ENCODE peak calls at places on chromosomes 7 and 10, in five cellular contexts. D, A, V, O and Z are unnamed samples.

GRCh38 chr10:9685596-9685995 is 1332.1 kb upstream of the CELF2 start:
- DNase-seq in D (no peak), A (no peak), V (no peak), O (no peak), Z (no peak)

GRCh38 chr7:100446040-100446439 is 9.7 kb upstream of the PPP1R35 start:
- DNase-seq in D (no peak), A (no peak), V (peak), O (peak), Z (no peak)

GRCh38 chr10:77496941-77497420 is 140.6 kb downstream of the KCNMA1 start:
- DNase-seq in D (no peak), A (no peak), V (no peak), O (peak), Z (no peak)

GRCh38 chr7:8436965-8437364 is 3.6 kb downstream of the NXPH1 start:
- DNase-seq in D (peak), A (peak), V (peak), O (no peak), Z (peak)

GRCh38 chr7:80563561-80564327 is 51.9 kb upstream of the GNAT3 start:
- DNase-seq in D (no peak), A (no peak), V (no peak), O (no peak), Z (no peak)

GRCh38 chr10:3655528-3655927 is 129.5 kb downstream of the KLF6 start:
- DNase-seq in D (no peak), A (no peak), V (no peak), O (no peak), Z (no peak)

GRCh38 chr7:102111758-102112119 is 174.9 kb upstream of the SH2B2 start:
- DNase-seq in D (no peak), A (no peak), V (no peak), O (no peak), Z (no peak)

GRCh38 chr10:58385784-58386112 is 538 bp downstream of the TFAM start:
- DNase-seq in D (peak), A (peak), V (peak), O (peak), Z (peak)

GRCh38 chr7:134290286-134290685 is 26.4 kb downstream of the SLC35B4 start:
- DNase-seq in D (no peak), A (no peak), V (no peak), O (peak), Z (no peak)

GRCh38 chr7:81079736-81080135 is 160.9 kb upstream of the SEMA3C start:
- DNase-seq in D (no peak), A (no peak), V (no peak), O (peak), Z (no peak)

GRCh38 chr7:96962221-96962620 is 43.1 kb upstream of the DLX6 start:
- DNase-seq in D (no peak), A (peak), V (no peak), O (no peak), Z (no peak)

GRCh38 chr10:63608511-63608910 is 87.3 kb downstream of the REEP3 start:
- DNase-seq in D (no peak), A (no peak), V (no peak), O (no peak), Z (no peak)

GRCh38 chr10:76080991-76081390 is 649.6 kb downstream of the LRMDA start:
- DNase-seq in D (no peak), A (no peak), V (no peak), O (peak), Z (no peak)

GRCh38 chr10:114179148-114179547 is at the start of gene TDRD1:
- DNase-seq in D (no peak), A (no peak), V (no peak), O (no peak), Z (peak)

GRCh38 chr10:11595395-11595692 is 16.1 kb downstream of the USP6NL start:
- DNase-seq in D (no peak), A (no peak), V (no peak), O (peak), Z (no peak)

GRCh38 chr7:106957766-106958165 is 86.7 kb upstream of the PRKAR2B start:
- DNase-seq in D (no peak), A (no peak), V (no peak), O (no peak), Z (no peak)

GRCh38 chr10:100182908-100183307 is 2.9 kb downstream of the ERLIN1 start:
- DNase-seq in D (no peak), A (no peak), V (no peak), O (no peak), Z (no peak)

GRCh38 chr7:7719235-7719634 is 828 bp upstream of the RPA3 start:
- DNase-seq in D (no peak), A (no peak), V (no peak), O (peak), Z (no peak)

GRCh38 chr7:90832726-90833125 is 236.6 kb downstream of the CDK14 start:
- DNase-seq in D (no peak), A (no peak), V (no peak), O (no peak), Z (no peak)

DNA sequence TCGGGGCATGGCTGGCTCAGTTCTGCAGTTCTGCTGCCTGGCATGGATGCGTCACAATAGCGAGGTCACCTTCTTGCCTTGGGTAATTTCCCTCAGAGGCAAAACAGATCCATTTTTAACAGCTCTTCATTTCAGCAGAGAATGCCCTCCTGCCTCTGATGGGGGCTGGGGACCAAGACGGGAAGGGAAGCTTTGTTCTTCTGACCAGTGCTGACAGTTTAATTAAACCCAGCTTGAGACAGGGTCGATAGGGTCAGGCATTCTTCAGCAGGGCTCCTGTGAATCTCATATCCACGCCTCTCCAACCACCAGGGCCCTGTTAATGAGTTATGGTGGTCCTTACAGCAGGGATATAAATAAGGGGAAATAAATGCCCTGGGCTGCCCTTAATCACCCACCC is 35.6 kb downstream of the SLIT1 start:
- DNase-seq in D (no peak), A (no peak), V (no peak), O (no peak), Z (no peak)
- H3K27ac ChIP-seq in D (no peak), A (no peak), V (no peak), O (no peak), Z (no peak)

GRCh38 chr10:44316187-44316921 is 68.5 kb downstream of the CXCL12 start:
- DNase-seq in D (no peak), A (no peak), V (no peak), O (no peak), Z (peak)
- H3K27ac ChIP-seq in D (no peak), A (no peak), V (no peak), O (no peak), Z (no peak)

DNA sequence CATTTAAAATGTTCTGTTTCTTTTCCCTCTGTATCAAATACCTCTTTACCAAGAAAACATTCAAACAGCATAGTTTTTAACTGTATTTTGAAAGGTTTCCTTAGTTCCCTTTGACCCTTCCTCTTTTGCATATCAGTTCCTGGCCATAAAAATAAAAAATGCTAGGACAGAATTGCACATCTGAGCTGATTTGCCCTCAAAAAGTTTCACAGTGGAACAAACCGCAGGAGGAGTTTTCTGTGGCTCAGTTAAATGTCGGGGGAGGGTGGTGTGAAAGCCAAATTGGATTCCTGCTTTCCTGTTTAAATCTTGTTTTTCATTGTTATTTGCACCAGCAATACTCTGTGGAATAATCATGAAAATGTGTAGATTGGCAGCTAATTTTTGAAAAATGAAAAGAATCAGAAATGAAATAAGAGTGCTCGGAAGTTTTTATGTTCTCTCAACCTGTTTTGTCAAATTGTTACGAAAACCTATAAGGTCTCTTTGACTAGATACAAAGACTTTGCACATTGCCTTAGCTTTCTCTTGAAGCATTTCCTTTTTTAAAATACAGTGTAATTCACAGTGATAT is 8.2 kb downstream of the IKZF1 start:
- DNase-seq in D (no peak), A (no peak), V (no peak), O (no peak), Z (no peak)
- H3K27ac ChIP-seq in D (no peak), A (no peak), V (peak), O (no peak), Z (no peak)

GRCh38 chr7:116213361-116214155 is 3.2 kb downstream of the TES start:
- DNase-seq in D (no peak), A (no peak), V (no peak), O (no peak), Z (no peak)
- H3K27ac ChIP-seq in D (peak), A (peak), V (peak), O (no peak), Z (no peak)

GRCh38 chr7:31080112-31080511 is 28.0 kb downstream of the ADCYAP1R1 start:
- DNase-seq in D (no peak), A (no peak), V (no peak), O (no peak), Z (no peak)

GRCh38 chr7:31077484-31078362 is 25.6 kb downstream of the ADCYAP1R1 start:
- DNase-seq in D (no peak), A (no peak), V (peak), O (no peak), Z (no peak)

GRCh38 chr7:31076641-31077310 is 24.7 kb downstream of the ADCYAP1R1 start:
- DNase-seq in D (no peak), A (no peak), V (peak), O (no peak), Z (no peak)

GRCh38 chr7:31078363-31078990 is 26.4 kb downstream of the ADCYAP1R1 start:
- DNase-seq in D (no peak), A (no peak), V (peak), O (no peak), Z (no peak)

GRCh38 chr7:31079126-31079918 is 27.2 kb downstream of the ADCYAP1R1 start:
- DNase-seq in D (no peak), A (no peak), V (peak), O (no peak), Z (no peak)
- H3K27ac ChIP-seq in D (no peak), A (no peak), V (no peak), O (no peak), Z (no peak)

GRCh38 chr10:69801094-69801433 is 642 bp upstream of the COL13A1 start:
- DNase-seq in D (peak), A (no peak), V (peak), O (peak), Z (peak)

GRCh38 chr10:69797959-69798358 is 3.7 kb upstream of the COL13A1 start:
- DNase-seq in D (no peak), A (no peak), V (no peak), O (no peak), Z (no peak)

GRCh38 chr10:69800665-69801064 is 1.0 kb upstream of the COL13A1 start:
- DNase-seq in D (no peak), A (no peak), V (no peak), O (no peak), Z (no peak)

GRCh38 chr10:69801434-69802315 is at the start of gene COL13A1:
- DNase-seq in D (peak), A (peak), V (no peak), O (peak), Z (peak)

GRCh38 chr10:69800109-69800508 is 1.6 kb upstream of the COL13A1 start:
- DNase-seq in D (peak), A (no peak), V (no peak), O (peak), Z (peak)
- H3K27ac ChIP-seq in D (no peak), A (no peak), V (no peak), O (no peak), Z (no peak)

GRCh38 chr10:42961156-42961589 is 115.7 kb upstream of the RET start:
- DNase-seq in D (no peak), A (no peak), V (peak), O (no peak), Z (peak)
- H3K27ac ChIP-seq in D (no peak), A (no peak), V (no peak), O (no peak), Z (no peak)

GRCh38 chr10:51900180-51900579 is 200.8 kb upstream of the CSTF2T start:
- DNase-seq in D (no peak), A (no peak), V (no peak), O (no peak), Z (no peak)
- H3K27ac ChIP-seq in D (no peak), A (no peak), V (no peak), O (no peak), Z (no peak)

DNA sequence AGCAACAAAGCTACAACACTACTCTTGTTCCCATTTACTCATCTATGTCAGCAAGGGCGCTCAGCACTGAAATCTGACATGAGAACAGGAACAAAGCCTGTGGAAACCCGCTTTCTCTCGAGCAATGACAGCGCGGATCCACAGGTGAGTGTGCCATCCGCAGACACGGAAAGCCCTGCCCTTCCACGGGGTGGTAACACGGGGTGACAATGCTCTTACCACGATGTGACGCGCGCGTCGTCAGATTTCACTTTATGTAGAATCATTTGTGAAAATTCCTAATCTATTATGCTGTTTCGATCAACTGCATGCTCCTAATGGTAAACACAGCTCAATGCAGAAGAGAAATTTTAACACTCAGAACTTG is 34.4 kb downstream of the ZFAND2A start:
- DNase-seq in D (no peak), A (no peak), V (no peak), O (no peak), Z (no peak)
- H3K27ac ChIP-seq in D (no peak), A (no peak), V (no peak), O (no peak), Z (no peak)

GRCh38 chr7:22563115-22563514 is 63.1 kb upstream of the STEAP1B start:
- DNase-seq in D (no peak), A (no peak), V (no peak), O (peak), Z (no peak)

GRCh38 chr7:22559829-22560489 is 60.0 kb upstream of the STEAP1B start:
- DNase-seq in D (peak), A (no peak), V (no peak), O (peak), Z (peak)

GRCh38 chr7:22563621-22564241 is 63.7 kb upstream of the STEAP1B start:
- DNase-seq in D (no peak), A (no peak), V (no peak), O (peak), Z (no peak)

GRCh38 chr7:22561356-22561755 is 61.4 kb upstream of the STEAP1B start:
- DNase-seq in D (peak), A (no peak), V (no peak), O (peak), Z (peak)

DNA sequence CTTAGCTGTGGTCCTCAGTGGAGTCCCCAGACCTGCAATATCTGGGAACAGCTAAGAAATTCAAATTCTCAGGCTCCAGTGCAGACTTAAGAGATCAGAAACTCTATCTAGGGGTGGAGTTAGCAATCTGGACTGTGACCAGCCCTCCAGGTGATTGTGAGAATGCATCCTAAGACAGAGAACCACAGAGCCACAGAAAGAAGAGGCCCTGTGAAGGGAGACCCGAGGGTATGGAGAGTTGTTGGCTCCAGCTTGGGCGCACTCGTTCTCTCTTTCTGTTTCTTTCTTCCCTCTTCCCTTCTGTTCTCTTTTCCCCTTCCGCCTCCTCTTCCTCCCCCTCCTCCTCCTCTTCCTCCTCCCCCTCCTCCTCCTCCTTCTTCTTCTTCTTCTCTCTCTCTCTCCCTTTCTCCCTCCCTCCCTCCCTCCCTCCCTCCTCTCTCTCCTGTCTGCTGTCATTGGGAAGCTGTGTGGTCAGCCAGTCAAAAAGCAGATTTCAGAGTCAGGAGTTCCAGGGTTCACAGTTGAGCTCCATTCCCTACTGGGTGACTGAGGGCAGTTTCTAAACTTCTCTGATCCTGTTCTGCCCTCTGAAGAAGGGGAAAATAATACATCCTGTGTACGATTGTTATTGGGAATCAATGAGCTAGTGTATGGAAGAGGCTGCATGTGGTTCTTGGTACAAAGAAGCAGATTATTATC is 62.1 kb upstream of the STEAP1B start:
- DNase-seq in D (peak), A (no peak), V (no peak), O (peak), Z (no peak)
- H3K27ac ChIP-seq in D (peak), A (peak), V (peak), O (peak), Z (no peak)